ENCODE peak calls at places on chromosomes 12 and 14, in five cellular contexts. G, C, F, Y and O are unnamed samples.

GRCh38 chr12:117805865-117806264 is 162.9 kb downstream of the KSR2 start:
- DNase-seq in C (no peak), G (no peak), F (no peak), Y (no peak), O (no peak)

GRCh38 chr14:68784298-68784910 is 8.5 kb downstream of the ZFP36L1 start:
- DNase-seq in F (no peak), C (no peak), G (peak; percentile 83), Y (no peak), O (peak; percentile 82)

GRCh38 chr12:31118831-31119530 is 45.3 kb downstream of the DDX11 start:
- DNase-seq in C (peak; percentile 1), Y (peak; percentile 9), G (no peak), F (no peak), O (peak; percentile 37)

GRCh38 chr14:71354801-71355200 is 447.5 kb downstream of the PCNX1 start:
- DNase-seq in G (no peak), C (no peak), F (no peak), Y (no peak), O (no peak)

GRCh38 chr12:124868252-124868965 is 4.7 kb upstream of the SCARB1 start:
- DNase-seq in Y (no peak), G (no peak), C (no peak), F (no peak), O (no peak)

GRCh38 chr12:95151821-95152220 is 65.4 kb downstream of the FGD6 start:
- DNase-seq in Y (no peak), C (no peak), F (no peak), G (no peak), O (no peak)

GRCh38 chr14:101006008-101006407 is 102.5 kb upstream of the RTL1 start:
- DNase-seq in G (peak; percentile 37), F (no peak), C (no peak), Y (no peak), O (no peak)

GRCh38 chr14:71650187-71650586 is 282.0 kb upstream of the RGS6 start:
- DNase-seq in Y (no peak), F (no peak), C (no peak), G (no peak), O (no peak)

GRCh38 chr14:104447750-104448149 is 131.8 kb upstream of the C14orf180 start:
- DNase-seq in Y (no peak), F (no peak), C (no peak), G (no peak), O (no peak)

GRCh38 chr14:84282618-84283017 is 1247.3 kb upstream of the FLRT2 start:
- DNase-seq in Y (no peak), G (no peak), C (no peak), F (no peak), O (no peak)

GRCh38 chr12:9615420-9616135 is 7.9 kb upstream of the KLRB1 start:
- DNase-seq in F (no peak), G (no peak), Y (peak; percentile 24), C (peak; percentile 71), O (no peak)

GRCh38 chr14:68042002-68042401 is 222.4 kb downstream of the RAD51B start:
- DNase-seq in F (no peak), C (no peak), G (no peak), Y (no peak), O (no peak)

GRCh38 chr14:86540636-86541247 is 1010.8 kb downstream of the FLRT2 start:
- DNase-seq in F (no peak), Y (no peak), G (no peak), C (no peak), O (no peak)

GRCh38 chr14:94355191-94355794 is 32.2 kb upstream of the SERPINA6 start:
- DNase-seq in G (peak; percentile 56), F (no peak), C (no peak), Y (no peak), O (no peak)

GRCh38 chr12:56635539-56636117 is 5.5 kb upstream of the BAZ2A start:
- DNase-seq in F (no peak), C (no peak), Y (no peak), G (no peak), O (no peak)

GRCh38 chr12:32139064-32139421 is 32.4 kb downstream of the BICD1 start:
- DNase-seq in G (peak; percentile 54), F (no peak), C (peak; percentile 51), Y (peak; percentile 67), O (no peak)

GRCh38 chr14:61350427-61350826 is 29.0 kb downstream of the PRKCH start:
- DNase-seq in Y (no peak), F (no peak), C (peak; percentile 89), G (no peak), O (no peak)

GRCh38 chr14:94213021-94213420 is 38.9 kb downstream of the PPP4R4 start:
- DNase-seq in G (peak; percentile 43), Y (no peak), C (no peak), F (no peak), O (peak; percentile 86)